ENCODE peak calls at places on chromosome 4, in eight cellular contexts. H is left ventricle myocardium superior; R is activated naive CD4-positive, alpha-beta T cell treated with anti-CD3 and anti-CD28 coated beads for 36 hours; J is cardiac septum; K is hypothalamus; G is GM19239; U is stomach; S is T47D. Q is an unnamed sample.

GRCh38 chr4:41866799-41867677 is 68.2 kb upstream of the TMEM33 start:
- DNase-seq in H (no peak), R (no peak), J (no peak), K (no peak), G (no peak), U (no peak), S (no peak), Q (no peak)

GRCh38 chr4:7442609-7443140 is 7.9 kb upstream of the PSAPL1 start:
- DNase-seq in H (peak), R (no peak), J (no peak), K (no peak), G (no peak), U (no peak), S (no peak), Q (no peak)

GRCh38 chr4:153792007-153792892 is 3.4 kb upstream of the SFRP2 start:
- DNase-seq in H (peak), R (peak), J (peak), K (peak), G (no peak), U (no peak), S (peak), Q (peak)

GRCh38 chr4:48813984-48814383 is 16.9 kb upstream of the OCIAD1 start:
- DNase-seq in H (no peak), R (no peak), J (no peak), K (no peak), G (peak), U (no peak), S (no peak), Q (no peak)

GRCh38 chr4:54197926-54198325 is 31.2 kb upstream of the PDGFRA start:
- DNase-seq in H (no peak), R (no peak), J (no peak), K (no peak), G (no peak), U (no peak), S (no peak), Q (no peak)

GRCh38 chr4:68451246-68452211 is 4.3 kb downstream of the TMPRSS11E start:
- DNase-seq in H (no peak), R (no peak), J (no peak), K (no peak), G (no peak), U (no peak), S (peak), Q (no peak)

GRCh38 chr4:37008199-37008598 is 236.3 kb upstream of the NWD2 start:
- DNase-seq in H (no peak), R (no peak), J (no peak), K (no peak), G (no peak), U (peak), S (peak), Q (peak)

GRCh38 chr4:2172161-2172560 is 69.8 kb downstream of the HAUS3 start:
- DNase-seq in H (no peak), R (no peak), J (no peak), K (no peak), G (no peak), U (no peak), S (no peak), Q (no peak)

GRCh38 chr4:3702084-3702521 is 64.1 kb upstream of the ADRA2C start:
- DNase-seq in H (no peak), R (no peak), J (no peak), K (no peak), G (no peak), U (no peak), S (no peak), Q (no peak)

GRCh38 chr4:83115000-83115399 is 471 bp upstream of the PLAC8 start:
- DNase-seq in H (no peak), R (no peak), J (no peak), K (no peak), G (no peak), U (no peak), S (no peak), Q (no peak)

GRCh38 chr4:174880001-174880400 is 38.2 kb upstream of the ADAM29 start:
- DNase-seq in H (no peak), R (no peak), J (no peak), K (no peak), G (no peak), U (no peak), S (no peak), Q (no peak)

GRCh38 chr4:123198706-123199105 is 197.9 kb upstream of the SPRY1 start:
- DNase-seq in H (no peak), R (no peak), J (no peak), K (no peak), G (no peak), U (no peak), S (no peak), Q (no peak)

GRCh38 chr4:138602664-138603063 is 360.5 kb upstream of the SLC7A11 start:
- DNase-seq in H (no peak), R (no peak), J (no peak), K (no peak), G (no peak), U (no peak), S (no peak), Q (no peak)

GRCh38 chr4:6343950-6344408 is 74.3 kb downstream of the WFS1 start:
- DNase-seq in H (no peak), R (no peak), J (no peak), K (no peak), G (no peak), U (peak), S (peak), Q (peak)

GRCh38 chr4:54101190-54102041 is 1.5 kb downstream of the GSX2 start:
- DNase-seq in H (no peak), R (no peak), J (no peak), K (no peak), G (no peak), U (no peak), S (no peak), Q (no peak)